ENCODE peak calls at places on chromosome 5, in four cellular contexts. A, V, K and U are unnamed samples.
A peak's percentile ranks its signal among the peaks of the same experiment; 100 is the strongest.

GRCh38 chr5:111774525-111774924 is 17.5 kb upstream of the NREP start:
- DNase-seq in K (peak; percentile 66), A (peak; percentile 15), V (peak; percentile 36), U (peak; percentile 39)

GRCh38 chr5:127186657-127187056 is 103.9 kb upstream of the MEGF10 start:
- DNase-seq in K (no peak), V (no peak), A (no peak), U (no peak)

GRCh38 chr5:1874348-1874747 is 8.4 kb downstream of the IRX4 start:
- DNase-seq in K (no peak), V (no peak), A (no peak), U (no peak)

GRCh38 chr5:82793808-82794419 is 283.3 kb downstream of the TMEM167A start:
- DNase-seq in A (peak; percentile 13), K (no peak), V (peak; percentile 3), U (peak; percentile 67)

GRCh38 chr5:104297076-104297475 is 734.5 kb upstream of the NUDT12 start:
- DNase-seq in V (no peak), A (no peak), K (no peak), U (no peak)

GRCh38 chr5:369151-369939 is 47.8 kb downstream of the AHRR start:
- DNase-seq in A (peak; percentile 9), V (no peak), K (peak; percentile 41), U (no peak)

GRCh38 chr5:162096448-162096847 is 28.9 kb downstream of the GABRG2 start:
- DNase-seq in V (no peak), A (no peak), K (no peak), U (no peak)

GRCh38 chr5:407051-407450 is 35.9 kb upstream of the EXOC3 start:
- DNase-seq in K (no peak), A (no peak), V (no peak), U (no peak)

GRCh38 chr5:135174315-135175096 is 140.5 kb upstream of the PITX1 start:
- DNase-seq in V (no peak), K (no peak), A (peak; percentile 3), U (no peak)

GRCh38 chr5:50302815-50303490 is 138.1 kb downstream of the EMB start:
- DNase-seq in V (no peak), K (no peak), A (no peak), U (no peak)

GRCh38 chr5:143001764-143002351 is 231.7 kb downstream of the ARHGAP26 start:
- DNase-seq in V (no peak), A (no peak), K (no peak), U (no peak)

GRCh38 chr5:72407541-72407940 is 87.4 kb downstream of the PTCD2 start:
- DNase-seq in A (no peak), V (no peak), K (no peak), U (no peak)

GRCh38 chr5:26519245-26519644 is 519.1 kb downstream of the CDH9 start:
- DNase-seq in A (no peak), V (no peak), K (no peak), U (no peak)

GRCh38 chr5:152119091-152119490 is 194.4 kb upstream of the GLRA1 start:
- DNase-seq in V (no peak), K (no peak), A (no peak), U (no peak)

GRCh38 chr5:93519737-93520136 is 61.3 kb downstream of the NR2F1-AS1 start:
- DNase-seq in K (no peak), V (no peak), A (no peak), U (no peak)

GRCh38 chr5:9686211-9686610 is 56.1 kb upstream of the TAS2R1 start:
- DNase-seq in V (no peak), A (no peak), K (no peak), U (no peak)